ENCODE peak calls at places on chromosomes 11 and 22, in ten cellular contexts. M, B, A, V, D, U, P, G, L and I are unnamed samples. For H3K9me3, the result is how much of the 10 kb centered on the place peaks cover.

GRCh38 chr11:106012744-106013143 is 9.3 kb downstream of the MSANTD4 start:
- DNase-seq in M (no peak), U (no peak), A (no peak), V (no peak), L (no peak), G (no peak), D (no peak), P (no peak), B (no peak), I (no peak)

GRCh38 chr22:49960967-49961600 is 512 bp downstream of the PIM3 start:
- DNase-seq in B (peak), U (peak), M (peak), V (peak), G (peak), L (peak), A (peak), P (peak), D (no peak), I (peak)

GRCh38 chr11:30917859-30918478 is 331.8 kb upstream of the MPPED2 start:
- DNase-seq in V (no peak), D (no peak), L (no peak), A (no peak), M (peak), U (no peak), B (no peak), P (peak), G (no peak), I (peak)

GRCh38 chr11:86577663-86578636 is 94.5 kb downstream of the ME3 start:
- DNase-seq in U (peak), L (peak), M (peak), G (peak), A (peak), D (peak), V (peak), P (no peak), B (no peak), I (peak)

GRCh38 chr11:37442576-37442975 is 844.5 kb upstream of the RAG2 start:
- DNase-seq in G (no peak), A (no peak), D (no peak), L (no peak), B (no peak), V (no peak), P (no peak), M (no peak), U (no peak), I (no peak)

GRCh38 chr11:115657586-115657985 is 153.4 kb upstream of the CADM1 start:
- DNase-seq in A (no peak), D (no peak), G (no peak), V (no peak), P (no peak), L (no peak), M (no peak), U (no peak), B (no peak), I (no peak)

GRCh38 chr11:107598225-107599139 is 7.5 kb downstream of the ELMOD1 start:
- DNase-seq in L (peak), P (no peak), B (no peak), G (no peak), A (no peak), M (peak), U (no peak), V (no peak), D (peak), I (no peak)

GRCh38 chr11:62539238-62539925 is 7.2 kb downstream of the AHNAK start:
- DNase-seq in B (peak), D (no peak), V (peak), A (peak), U (peak), G (peak), P (peak), L (peak), M (peak), I (no peak)

GRCh38 chr22:29009148-29009547 is 52.5 kb downstream of the C22orf31 start:
- DNase-seq in P (no peak), M (no peak), A (no peak), U (no peak), G (no peak), V (no peak), B (no peak), D (no peak), L (no peak), I (no peak)

GRCh38 chr22:36855478-36855877 is 5.3 kb upstream of the NCF4 start:
- DNase-seq in U (no peak), V (no peak), M (no peak), L (no peak), B (no peak), P (no peak), D (no peak), A (no peak), G (no peak), I (no peak)

DNA sequence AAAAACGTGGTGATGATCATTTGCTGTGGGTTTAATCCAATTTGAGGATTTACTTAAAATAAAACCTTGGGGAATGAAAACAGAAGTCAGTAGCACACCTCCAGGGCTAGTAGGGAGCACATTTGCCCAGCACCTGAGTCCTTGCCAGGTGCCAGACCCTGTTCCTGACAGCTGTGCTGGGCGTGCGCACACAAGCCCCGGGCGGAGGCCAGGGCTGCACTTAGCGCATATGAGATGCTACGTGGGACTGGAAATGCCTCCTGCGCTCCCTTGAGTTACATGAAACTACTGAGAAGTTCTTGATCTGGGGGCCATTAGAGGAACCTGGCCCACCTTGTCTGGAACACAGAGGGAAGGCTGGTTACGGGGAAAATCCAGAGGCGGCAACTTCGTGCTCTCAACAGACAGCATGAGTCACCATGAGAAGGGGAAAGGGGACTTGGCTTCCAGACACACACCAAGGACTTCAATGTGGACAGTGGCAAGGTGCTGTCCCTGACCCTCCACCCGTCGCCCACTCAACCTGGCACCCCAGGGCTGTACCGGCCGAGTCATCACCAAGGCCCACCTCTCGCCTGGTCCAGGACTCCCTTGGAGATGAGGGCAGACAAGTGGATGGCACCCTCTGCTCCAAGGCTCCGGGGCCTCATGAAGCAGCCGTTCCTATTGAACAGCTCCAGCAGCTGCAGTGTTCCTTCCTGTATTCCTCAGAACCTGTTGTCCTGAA is 1468.6 kb downstream of the BRD1 start:
- DNase-seq in D (no peak), B (no peak), V (no peak), P (no peak), L (no peak), A (no peak), M (no peak), G (peak), U (no peak), I (no peak)
- H3K9me3 ChIP-seq in D (under half), B (under half), V (under half), P (under half), L (under half), A (under half), M (under half), G (under half), U (under half), I (under half)

DNA sequence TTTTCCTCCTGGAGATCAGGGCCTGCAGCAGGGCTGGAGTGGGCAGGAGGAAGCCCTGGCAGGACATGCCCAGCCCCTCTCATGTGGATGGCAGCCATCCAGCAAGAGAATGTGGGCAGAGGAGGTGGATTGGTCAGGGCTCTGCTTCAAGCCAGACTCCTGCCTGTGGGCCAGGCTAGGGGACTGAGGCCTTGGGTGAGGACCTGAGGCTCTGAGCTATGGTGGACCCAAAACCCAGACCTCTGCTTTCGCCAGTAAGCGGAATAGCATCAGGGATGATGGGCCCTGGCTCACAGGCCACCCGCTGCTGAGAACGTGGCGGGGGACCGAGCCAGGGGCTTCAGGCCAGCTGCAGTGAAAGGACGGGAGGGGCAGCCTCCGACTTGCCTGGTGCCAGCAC is 57.4 kb downstream of the LINC01488 start:
- DNase-seq in D (no peak), P (peak), L (peak), M (no peak), V (no peak), G (peak), U (peak), B (no peak), A (no peak), I (no peak)
- TF ChIP-seq EP300 in D (no peak), P (no peak), L (no peak), M (no peak), V (no peak), G (no peak), U (no peak), B (no peak), A (no peak), I (no peak)

GRCh38 chr11:95289378-95289777 is 58.4 kb upstream of the SESN3 start:
- DNase-seq in M (no peak), D (no peak), G (no peak), L (no peak), V (no peak), P (no peak), B (no peak), A (no peak), U (no peak), I (no peak)
- H3K4me3 ChIP-seq in M (no peak), D (no peak), G (no peak), L (no peak), V (no peak), P (no peak), B (no peak), A (no peak), U (no peak), I (no peak)

GRCh38 chr11:41665633-41666032 is 206.2 kb upstream of the LRRC4C start:
- DNase-seq in M (no peak), U (no peak), P (no peak), L (no peak), A (no peak), D (no peak), B (no peak), G (no peak), V (no peak), I (no peak)
- H3K9me3 ChIP-seq in M (under half), U (under half), P (under half), L (under half), A (under half), D (under half), B (under half), G (under half), V (under half), I (under half)

GRCh38 chr22:27075028-27075678 is 417.8 kb downstream of the MIAT start:
- DNase-seq in A (no peak), D (no peak), B (no peak), U (no peak), G (no peak), M (no peak), V (no peak), L (no peak), P (no peak), I (no peak)
- TF ChIP-seq EP300 in A (no peak), D (no peak), B (no peak), U (no peak), G (no peak), M (no peak), V (no peak), L (no peak), P (no peak), I (no peak)

GRCh38 chr11:69703711-69704507 is at the start of gene FGF19:
- DNase-seq in L (no peak), D (no peak), V (no peak), A (no peak), U (no peak), M (no peak), P (peak), G (no peak), B (no peak), I (no peak)
- H3K4me3 ChIP-seq in L (no peak), D (peak), V (no peak), A (no peak), U (peak), M (peak), P (no peak), G (peak), B (peak), I (no peak)

DNA sequence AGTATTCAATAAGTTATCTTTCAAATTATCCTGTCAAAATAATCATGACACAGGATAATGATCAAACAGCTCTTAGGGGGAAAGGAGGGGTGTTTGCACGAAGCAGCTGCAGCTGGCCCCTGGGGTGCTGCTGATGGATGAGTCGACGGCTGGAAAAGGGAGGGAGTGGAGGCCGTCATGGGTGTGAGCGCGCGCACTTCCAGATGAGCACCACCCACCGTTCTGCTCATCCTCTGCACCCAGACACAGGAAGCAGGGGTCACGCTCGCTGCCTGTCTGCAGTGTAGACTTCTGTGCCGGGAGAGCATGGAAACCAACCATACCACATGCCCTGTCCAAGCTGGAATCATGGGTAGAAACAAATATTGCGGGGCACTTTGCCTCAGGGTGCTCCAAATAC is 802.2 kb downstream of the TBC1D22A start:
- DNase-seq in P (peak), B (no peak), G (no peak), V (no peak), D (peak), M (no peak), L (no peak), A (no peak), U (no peak), I (no peak)
- H3K9me3 ChIP-seq in P (under half), B (under half), G (under half), V (under half), D (under half), M (under half), L (under half), A (under half), U (under half), I (under half)